ENCODE peak calls at places on chromosome 22, in six cellular contexts. K, P, O, V, R and J are unnamed samples.

GRCh38 chr22:25766418-25766817 is 24.4 kb downstream of the MYO18B start:
- DNase-seq in K (no peak), V (no peak), O (no peak), P (no peak), R (no peak), J (no peak)

GRCh38 chr22:50286701-50287318 is 16.6 kb upstream of the MAPK11 start:
- DNase-seq in V (no peak), K (no peak), O (no peak), P (no peak), R (no peak), J (no peak)

GRCh38 chr22:50586416-50586815 is 3.8 kb upstream of the CHKB start:
- DNase-seq in R (no peak), K (no peak), O (no peak), P (no peak), V (no peak), J (no peak)

GRCh38 chr22:20946080-20946986 is 20.7 kb upstream of the AIFM3 start:
- DNase-seq in K (no peak), O (peak; percentile 52), P (no peak), R (peak; percentile 35), V (no peak), J (no peak)

GRCh38 chr22:39205344-39206021 is 39.3 kb downstream of the PDGFB start:
- DNase-seq in O (peak; percentile 53), V (no peak), R (peak; percentile 53), P (peak; percentile 52), K (peak; percentile 51), J (peak; percentile 58)

GRCh38 chr22:33426451-33426850 is 368.3 kb upstream of the SYN3 start:
- DNase-seq in V (no peak), R (peak; percentile 3), O (no peak), P (no peak), K (no peak), J (no peak)

GRCh38 chr22:32987081-32987631 is 71.0 kb downstream of the SYN3 start:
- DNase-seq in R (no peak), V (peak; percentile 82), P (no peak), K (peak; percentile 87), O (peak; percentile 57), J (no peak)

GRCh38 chr22:24271406-24271760 is 752 bp downstream of the SPECC1L start:
- DNase-seq in V (no peak), O (no peak), K (peak; percentile 38), P (no peak), R (peak; percentile 29), J (no peak)

GRCh38 chr22:18954333-18954732 is 18.2 kb upstream of the PRODH start:
- DNase-seq in R (peak; percentile 61), V (peak; percentile 71), O (peak; percentile 48), K (peak; percentile 53), P (peak; percentile 78), J (peak; percentile 28)

GRCh38 chr22:28441720-28442263 is 237.8 kb downstream of the TTC28 start:
- DNase-seq in P (no peak), K (peak; percentile 22), O (no peak), R (peak; percentile 22), V (no peak), J (no peak)

GRCh38 chr22:36816635-36817428 is at the start of gene PVALB:
- DNase-seq in P (peak; percentile 27), K (no peak), O (peak; percentile 42), V (no peak), R (peak; percentile 46), J (no peak)

GRCh38 chr22:30541979-30542810 is 4.3 kb downstream of the SEC14L6 start:
- DNase-seq in P (peak; percentile 34), O (peak; percentile 13), R (no peak), K (no peak), V (no peak), J (no peak)
- H3K4me3 ChIP-seq in P (peak overlapping the region; percentile 45), O (peak overlapping the region; percentile 25), R (peak overlapping the region; percentile 21), K (no peak overlapping the region), V (peak overlapping the region; percentile 49), J (no peak overlapping the region)

GRCh38 chr22:46730568-46731245 is 7.3 kb downstream of the CERK start:
- DNase-seq in O (no peak), P (no peak), V (no peak), K (no peak), R (no peak), J (no peak)

GRCh38 chr22:46732041-46732379 is 6.0 kb downstream of the CERK start:
- DNase-seq in K (no peak), O (no peak), R (no peak), V (no peak), P (no peak), J (no peak)

GRCh38 chr22:46728470-46728869 is 9.6 kb downstream of the CERK start:
- DNase-seq in O (no peak), R (no peak), P (no peak), V (no peak), K (no peak), J (no peak)

GRCh38 chr22:46732513-46732912 is 5.5 kb downstream of the CERK start:
- DNase-seq in P (no peak), V (no peak), K (no peak), O (no peak), R (no peak), J (no peak)

GRCh38 chr22:46731246-46732040 is 6.6 kb downstream of the CERK start:
- DNase-seq in R (no peak), K (peak; percentile 70), P (no peak), V (no peak), O (no peak), J (no peak)
- H3K4me3 ChIP-seq in R (no peak overlapping the region), K (no peak overlapping the region), P (no peak overlapping the region), V (peak overlapping the region; percentile 6), O (no peak overlapping the region), J (no peak overlapping the region)

GRCh38 chr22:30823015-30823370 is 128.3 kb downstream of the OSBP2 start:
- DNase-seq in R (no peak), V (no peak), P (peak; percentile 25), O (no peak), K (no peak), J (no peak)

GRCh38 chr22:30821381-30821780 is 126.7 kb downstream of the OSBP2 start:
- DNase-seq in O (no peak), R (no peak), K (no peak), V (no peak), P (no peak), J (no peak)

GRCh38 chr22:30824096-30824495 is 129.4 kb downstream of the OSBP2 start:
- DNase-seq in R (no peak), O (no peak), K (no peak), V (no peak), P (no peak), J (no peak)

GRCh38 chr22:30822216-30823014 is 127.7 kb downstream of the OSBP2 start:
- DNase-seq in P (peak; percentile 14), V (no peak), O (no peak), R (no peak), K (no peak), J (no peak)

DNA sequence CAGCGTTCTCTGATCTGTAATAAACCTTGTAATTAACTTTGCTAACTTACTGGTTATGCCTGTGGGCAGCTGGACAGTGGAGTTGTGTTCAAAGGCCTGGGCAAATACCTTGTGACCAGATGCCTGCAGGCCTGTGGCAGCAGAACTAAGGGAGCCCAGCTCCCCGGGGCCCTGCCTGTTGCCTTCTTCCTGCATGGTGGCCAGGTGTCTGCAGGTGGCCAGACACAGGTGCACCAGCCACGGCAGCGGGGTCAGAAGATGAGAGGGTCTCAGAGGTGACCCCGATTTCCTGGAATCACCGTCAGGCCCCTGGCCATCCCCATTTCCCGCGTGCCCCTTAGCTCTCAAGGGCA is 127.2 kb downstream of the OSBP2 start:
- DNase-seq in O (no peak), V (no peak), P (no peak), K (no peak), R (no peak), J (no peak)
- H3K4me3 ChIP-seq in O (no peak overlapping the region), V (peak overlapping the region; percentile 43), P (no peak overlapping the region), K (no peak overlapping the region), R (peak overlapping the region; percentile 52), J (peak overlapping the region; percentile 37)

GRCh38 chr22:43923191-43923590 is 414 bp upstream of the PNPLA3 start:
- DNase-seq in O (no peak), R (no peak), P (no peak), V (no peak), K (no peak), J (no peak)
- H3K4me3 ChIP-seq in O (peak overlapping the region; percentile 74), R (peak overlapping the region; percentile 35), P (no peak overlapping the region), V (peak overlapping the region; percentile 67), K (no peak overlapping the region), J (peak overlapping the region; percentile 11)

GRCh38 chr22:40651057-40651456 is 14.5 kb upstream of the MRTFA start:
- DNase-seq in K (no peak), O (no peak), V (no peak), P (no peak), R (no peak), J (no peak)

GRCh38 chr22:40651563-40652501 is 15.3 kb upstream of the MRTFA start:
- DNase-seq in K (peak; percentile 98), P (peak; percentile 87), R (peak; percentile 100), O (peak; percentile 100), V (peak; percentile 90), J (peak; percentile 75)

GRCh38 chr22:40653361-40653760 is 16.8 kb upstream of the MRTFA start:
- DNase-seq in O (no peak), V (no peak), R (no peak), P (no peak), K (no peak), J (no peak)

DNA sequence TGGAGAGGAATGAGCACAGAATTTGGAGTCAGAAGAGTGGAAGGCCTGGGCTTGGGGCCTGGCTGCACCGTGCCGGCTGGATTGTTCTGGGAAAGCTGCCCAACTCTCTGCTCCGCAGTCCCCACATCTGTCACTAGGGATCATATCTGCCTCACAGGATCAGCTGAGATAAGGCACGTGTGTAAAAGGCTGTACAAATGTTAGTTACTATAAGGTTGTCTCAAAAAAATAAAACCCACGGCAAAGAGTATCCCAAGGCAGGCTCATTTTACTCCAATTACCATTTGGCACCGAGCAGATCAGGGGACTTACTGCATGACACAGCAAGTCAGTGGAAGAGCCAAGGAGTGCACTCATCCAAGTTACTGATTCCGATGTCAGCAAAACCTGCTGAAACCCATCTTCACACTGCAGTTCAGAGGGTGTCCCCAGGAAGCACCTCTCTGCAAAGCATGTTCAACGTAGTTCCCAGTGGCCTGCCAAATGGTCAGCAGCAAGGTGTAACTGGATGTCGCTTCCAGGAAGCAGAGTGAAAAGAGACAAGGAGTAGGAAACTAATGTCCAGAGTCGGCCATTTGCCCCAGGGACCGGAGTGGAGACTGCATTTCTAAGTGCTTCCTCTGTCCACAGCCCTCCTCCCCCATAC is 18.1 kb upstream of the MRTFA start:
- DNase-seq in K (peak; percentile 73), P (peak; percentile 26), V (no peak), R (peak; percentile 83), O (peak; percentile 68), J (no peak)
- H3K4me3 ChIP-seq in K (no peak overlapping the region), P (no peak overlapping the region), V (no peak overlapping the region), R (no peak overlapping the region), O (no peak overlapping the region), J (no peak overlapping the region)